ENCODE peak calls at places on chromosome 21, in seven cellular contexts. One of them, this sample, is unnamed. For H3K9me3, the result is how much of the 10 kb centered on the place peaks cover.

GRCh38 chr21:44628707-44629391 is 2.0 kb downstream of the KRTAP10-9 start:
- DNase-seq in osteoblast: no peak
- DNase-seq in tibial artery: no peak
- DNase-seq in adrenal gland: no peak
- DNase-seq in endothelial cell of umbilical vein: no peak
- DNase-seq in fibroblast of lung: no peak
- DNase-seq in breast epithelium: no peak
- DNase-seq in this sample: no peak

GRCh38 chr21:43699933-43700599 is 18.9 kb upstream of the PDXK start:
- DNase-seq in osteoblast: peak
- DNase-seq in tibial artery: no peak
- DNase-seq in adrenal gland: no peak
- DNase-seq in endothelial cell of umbilical vein: no peak
- DNase-seq in fibroblast of lung: no peak
- DNase-seq in breast epithelium: no peak
- DNase-seq in this sample: no peak

GRCh38 chr21:45104560-45104959 is 30.2 kb downstream of the ADARB1 start:
- DNase-seq in osteoblast: no peak
- DNase-seq in tibial artery: peak
- DNase-seq in adrenal gland: no peak
- DNase-seq in endothelial cell of umbilical vein: peak
- DNase-seq in fibroblast of lung: no peak
- DNase-seq in breast epithelium: peak
- DNase-seq in this sample: no peak

GRCh38 chr21:42114646-42115045 is 43.5 kb downstream of the UMODL1 start:
- DNase-seq in osteoblast: peak
- DNase-seq in tibial artery: no peak
- DNase-seq in adrenal gland: no peak
- DNase-seq in endothelial cell of umbilical vein: no peak
- DNase-seq in fibroblast of lung: no peak
- DNase-seq in breast epithelium: no peak
- DNase-seq in this sample: no peak

GRCh38 chr21:42315296-42315891 is at the start of gene TFF3:
- DNase-seq in osteoblast: peak
- DNase-seq in tibial artery: no peak
- DNase-seq in adrenal gland: peak
- DNase-seq in endothelial cell of umbilical vein: no peak
- DNase-seq in fibroblast of lung: no peak
- DNase-seq in breast epithelium: no peak
- DNase-seq in this sample: no peak

GRCh38 chr21:43988506-43989230 is 23.4 kb upstream of the TRAPPC10 start:
- DNase-seq in osteoblast: peak
- DNase-seq in tibial artery: no peak
- DNase-seq in adrenal gland: no peak
- DNase-seq in endothelial cell of umbilical vein: no peak
- DNase-seq in fibroblast of lung: no peak
- DNase-seq in breast epithelium: no peak
- DNase-seq in this sample: no peak

GRCh38 chr21:17250651-17251294 is 262.1 kb upstream of the CXADR start:
- DNase-seq in osteoblast: no peak
- DNase-seq in tibial artery: no peak
- DNase-seq in adrenal gland: no peak
- DNase-seq in endothelial cell of umbilical vein: peak
- DNase-seq in fibroblast of lung: peak
- DNase-seq in breast epithelium: no peak
- DNase-seq in this sample: no peak

GRCh38 chr21:17352937-17353655 is 159.7 kb upstream of the CXADR start:
- DNase-seq in osteoblast: no peak
- DNase-seq in tibial artery: no peak
- DNase-seq in adrenal gland: no peak
- DNase-seq in endothelial cell of umbilical vein: no peak
- DNase-seq in fibroblast of lung: no peak
- DNase-seq in breast epithelium: no peak
- DNase-seq in this sample: no peak

GRCh38 chr21:41361786-41362604 is at the start of gene MX2:
- DNase-seq in osteoblast: peak
- DNase-seq in tibial artery: peak
- DNase-seq in adrenal gland: peak
- DNase-seq in endothelial cell of umbilical vein: no peak
- DNase-seq in fibroblast of lung: peak
- DNase-seq in breast epithelium: peak
- DNase-seq in this sample: peak

GRCh38 chr21:41834252-41834925 is 44.8 kb downstream of the PRDM15 start:
- DNase-seq in osteoblast: no peak
- DNase-seq in tibial artery: no peak
- DNase-seq in adrenal gland: no peak
- DNase-seq in endothelial cell of umbilical vein: no peak
- DNase-seq in fibroblast of lung: no peak
- DNase-seq in breast epithelium: no peak
- DNase-seq in this sample: no peak

GRCh38 chr21:42534361-42534900 is 20.8 kb downstream of the SLC37A1 start:
- DNase-seq in osteoblast: no peak
- DNase-seq in tibial artery: peak
- DNase-seq in adrenal gland: peak
- DNase-seq in endothelial cell of umbilical vein: no peak
- DNase-seq in fibroblast of lung: no peak
- DNase-seq in breast epithelium: no peak
- DNase-seq in this sample: no peak

GRCh38 chr21:41142051-41142795 is 25.7 kb upstream of the BACE2 start:
- DNase-seq in osteoblast: peak
- DNase-seq in tibial artery: peak
- DNase-seq in adrenal gland: no peak
- DNase-seq in endothelial cell of umbilical vein: no peak
- DNase-seq in fibroblast of lung: no peak
- DNase-seq in breast epithelium: peak
- DNase-seq in this sample: no peak

GRCh38 chr21:16563795-16564194 is 834.0 kb downstream of the USP25 start:
- DNase-seq in osteoblast: no peak
- DNase-seq in tibial artery: no peak
- DNase-seq in adrenal gland: peak
- DNase-seq in endothelial cell of umbilical vein: peak
- DNase-seq in fibroblast of lung: no peak
- DNase-seq in breast epithelium: no peak
- DNase-seq in this sample: no peak

GRCh38 chr21:43684424-43684823 is 25.1 kb downstream of the RRP1B start:
- DNase-seq in osteoblast: peak
- DNase-seq in tibial artery: no peak
- DNase-seq in adrenal gland: no peak
- DNase-seq in endothelial cell of umbilical vein: peak
- DNase-seq in fibroblast of lung: no peak
- DNase-seq in breast epithelium: no peak
- DNase-seq in this sample: no peak

GRCh38 chr21:17858764-17859163 is 39.6 kb upstream of the C21orf91 start:
- DNase-seq in osteoblast: no peak
- DNase-seq in tibial artery: no peak
- DNase-seq in adrenal gland: no peak
- DNase-seq in endothelial cell of umbilical vein: no peak
- DNase-seq in fibroblast of lung: no peak
- DNase-seq in breast epithelium: no peak
- DNase-seq in this sample: no peak

GRCh38 chr21:24896735-24897124 is 710.6 kb downstream of the MRPL39 start:
- DNase-seq in osteoblast: no peak
- DNase-seq in tibial artery: no peak
- DNase-seq in adrenal gland: no peak
- DNase-seq in endothelial cell of umbilical vein: no peak
- DNase-seq in fibroblast of lung: no peak
- DNase-seq in breast epithelium: no peak
- DNase-seq in this sample: no peak

GRCh38 chr21:42189860-42190491 is 29.0 kb upstream of the ABCG1 start:
- DNase-seq in osteoblast: no peak
- DNase-seq in tibial artery: no peak
- DNase-seq in adrenal gland: peak
- DNase-seq in endothelial cell of umbilical vein: no peak
- DNase-seq in fibroblast of lung: no peak
- DNase-seq in breast epithelium: no peak
- DNase-seq in this sample: peak

GRCh38 chr21:45281411-45282282 is 6.0 kb downstream of the POFUT2 start:
- DNase-seq in osteoblast: no peak
- DNase-seq in tibial artery: peak
- DNase-seq in adrenal gland: peak
- DNase-seq in endothelial cell of umbilical vein: no peak
- DNase-seq in fibroblast of lung: no peak
- DNase-seq in breast epithelium: peak
- DNase-seq in this sample: no peak

GRCh38 chr21:16072692-16073091 is 342.9 kb downstream of the USP25 start:
- DNase-seq in osteoblast: peak
- DNase-seq in tibial artery: no peak
- DNase-seq in adrenal gland: peak
- DNase-seq in endothelial cell of umbilical vein: no peak
- DNase-seq in fibroblast of lung: peak
- DNase-seq in breast epithelium: no peak
- DNase-seq in this sample: no peak

GRCh38 chr21:45405819-45406762 is 1.1 kb downstream of the COL18A1 start:
- DNase-seq in osteoblast: peak
- DNase-seq in tibial artery: peak
- DNase-seq in adrenal gland: no peak
- DNase-seq in endothelial cell of umbilical vein: peak
- DNase-seq in fibroblast of lung: peak
- DNase-seq in breast epithelium: no peak
- DNase-seq in this sample: no peak

GRCh38 chr21:44995257-44995941 is 55.6 kb downstream of the SLX9 start:
- DNase-seq in osteoblast: no peak
- DNase-seq in tibial artery: peak
- DNase-seq in adrenal gland: no peak
- DNase-seq in endothelial cell of umbilical vein: no peak
- DNase-seq in fibroblast of lung: no peak
- DNase-seq in breast epithelium: no peak
- DNase-seq in this sample: no peak

GRCh38 chr21:16570856-16571255 is 841.1 kb downstream of the USP25 start:
- DNase-seq in osteoblast: no peak
- DNase-seq in tibial artery: no peak
- DNase-seq in adrenal gland: no peak
- DNase-seq in endothelial cell of umbilical vein: no peak
- DNase-seq in fibroblast of lung: no peak
- DNase-seq in breast epithelium: no peak
- DNase-seq in this sample: no peak

GRCh38 chr21:46604975-46605758 is at the start of gene S100B:
- DNase-seq in osteoblast: peak
- DNase-seq in tibial artery: no peak
- DNase-seq in adrenal gland: no peak
- DNase-seq in endothelial cell of umbilical vein: no peak
- DNase-seq in fibroblast of lung: no peak
- DNase-seq in breast epithelium: no peak
- DNase-seq in this sample: no peak

GRCh38 chr21:17828223-17828622 is 9.1 kb upstream of the C21orf91 start:
- DNase-seq in osteoblast: no peak
- DNase-seq in tibial artery: no peak
- DNase-seq in adrenal gland: no peak
- DNase-seq in endothelial cell of umbilical vein: no peak
- DNase-seq in fibroblast of lung: peak
- DNase-seq in breast epithelium: no peak
- DNase-seq in this sample: no peak

GRCh38 chr21:14273736-14274538 is 58.0 kb downstream of the RBM11 start:
- DNase-seq in osteoblast: peak
- DNase-seq in tibial artery: peak
- DNase-seq in adrenal gland: peak
- DNase-seq in endothelial cell of umbilical vein: no peak
- DNase-seq in fibroblast of lung: no peak
- DNase-seq in breast epithelium: peak
- DNase-seq in this sample: no peak

GRCh38 chr21:35324372-35325220 is 275.5 kb upstream of the RUNX1 start:
- DNase-seq in osteoblast: peak
- DNase-seq in tibial artery: no peak
- DNase-seq in adrenal gland: peak
- DNase-seq in endothelial cell of umbilical vein: no peak
- DNase-seq in fibroblast of lung: peak
- DNase-seq in breast epithelium: no peak
- DNase-seq in this sample: no peak
- H3K27ac ChIP-seq in osteoblast: peak
- H3K27ac ChIP-seq in tibial artery: peak
- H3K27ac ChIP-seq in adrenal gland: no peak
- H3K27ac ChIP-seq in endothelial cell of umbilical vein: no peak
- H3K27ac ChIP-seq in fibroblast of lung: peak
- H3K27ac ChIP-seq in breast epithelium: peak
- H3K27ac ChIP-seq in this sample: no peak

GRCh38 chr21:8991088-8991907 is 1530.1 kb upstream of the TPTE start:
- DNase-seq in osteoblast: peak
- DNase-seq in tibial artery: no peak
- DNase-seq in adrenal gland: no peak
- DNase-seq in endothelial cell of umbilical vein: peak
- DNase-seq in fibroblast of lung: no peak
- DNase-seq in breast epithelium: no peak
- DNase-seq in this sample: no peak
- H3K9me3 ChIP-seq in osteoblast: under half
- H3K9me3 ChIP-seq in tibial artery: under half
- H3K9me3 ChIP-seq in adrenal gland: under half
- H3K9me3 ChIP-seq in endothelial cell of umbilical vein: under half
- H3K9me3 ChIP-seq in fibroblast of lung: under half
- H3K9me3 ChIP-seq in breast epithelium: under half
- H3K9me3 ChIP-seq in this sample: under half

GRCh38 chr21:28791595-28792282 is 200.9 kb downstream of the LTN1 start:
- DNase-seq in osteoblast: no peak
- DNase-seq in tibial artery: no peak
- DNase-seq in adrenal gland: no peak
- DNase-seq in endothelial cell of umbilical vein: no peak
- DNase-seq in fibroblast of lung: no peak
- DNase-seq in breast epithelium: no peak
- DNase-seq in this sample: no peak

GRCh38 chr21:28795251-28795650 is 197.4 kb downstream of the LTN1 start:
- DNase-seq in osteoblast: no peak
- DNase-seq in tibial artery: no peak
- DNase-seq in adrenal gland: no peak
- DNase-seq in endothelial cell of umbilical vein: no peak
- DNase-seq in fibroblast of lung: no peak
- DNase-seq in breast epithelium: no peak
- DNase-seq in this sample: no peak

GRCh38 chr21:28794341-28794970 is 198.2 kb downstream of the LTN1 start:
- DNase-seq in osteoblast: no peak
- DNase-seq in tibial artery: no peak
- DNase-seq in adrenal gland: no peak
- DNase-seq in endothelial cell of umbilical vein: peak
- DNase-seq in fibroblast of lung: no peak
- DNase-seq in breast epithelium: no peak
- DNase-seq in this sample: no peak

GRCh38 chr21:28790335-28790734 is 202.3 kb downstream of the LTN1 start:
- DNase-seq in osteoblast: no peak
- DNase-seq in tibial artery: no peak
- DNase-seq in adrenal gland: no peak
- DNase-seq in endothelial cell of umbilical vein: no peak
- DNase-seq in fibroblast of lung: no peak
- DNase-seq in breast epithelium: no peak
- DNase-seq in this sample: no peak

DNA sequence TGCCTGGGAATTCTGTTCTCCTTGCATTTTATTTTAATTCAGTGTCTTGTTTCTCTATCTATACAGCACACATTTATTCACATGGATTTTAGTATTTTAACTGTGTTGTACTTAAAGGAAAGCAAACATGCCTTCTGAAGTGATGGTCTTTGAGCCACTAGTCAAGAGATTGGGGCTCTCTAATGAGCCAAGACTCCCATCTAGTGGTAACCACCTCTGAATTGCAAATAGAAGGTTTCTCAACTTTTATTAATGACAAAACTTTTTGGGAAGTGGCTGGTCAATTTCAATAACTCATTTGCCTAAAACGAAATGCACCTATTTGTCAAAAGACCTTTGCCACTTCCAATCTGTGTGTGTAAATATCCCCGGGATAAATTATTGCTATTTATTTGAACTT is 199.6 kb downstream of the LTN1 start:
- DNase-seq in osteoblast: no peak
- DNase-seq in tibial artery: no peak
- DNase-seq in adrenal gland: no peak
- DNase-seq in endothelial cell of umbilical vein: no peak
- DNase-seq in fibroblast of lung: peak
- DNase-seq in breast epithelium: no peak
- DNase-seq in this sample: no peak
- TF ChIP-seq CTCF in osteoblast: peak
- TF ChIP-seq CTCF in tibial artery: peak
- TF ChIP-seq CTCF in adrenal gland: peak
- TF ChIP-seq CTCF in endothelial cell of umbilical vein: no peak
- TF ChIP-seq CTCF in fibroblast of lung: peak
- TF ChIP-seq CTCF in breast epithelium: no peak
- TF ChIP-seq CTCF in this sample: no peak

GRCh38 chr21:35504277-35504676 is 455.2 kb upstream of the RUNX1 start:
- DNase-seq in osteoblast: no peak
- DNase-seq in tibial artery: no peak
- DNase-seq in adrenal gland: no peak
- DNase-seq in endothelial cell of umbilical vein: no peak
- DNase-seq in fibroblast of lung: no peak
- DNase-seq in breast epithelium: no peak
- DNase-seq in this sample: no peak
- H3K27ac ChIP-seq in osteoblast: no peak
- H3K27ac ChIP-seq in tibial artery: no peak
- H3K27ac ChIP-seq in adrenal gland: no peak
- H3K27ac ChIP-seq in endothelial cell of umbilical vein: no peak
- H3K27ac ChIP-seq in fibroblast of lung: no peak
- H3K27ac ChIP-seq in breast epithelium: no peak
- H3K27ac ChIP-seq in this sample: peak

This sample was measured in CD8-positive, alpha-beta T cell.